ENCODE peak calls at places on chromosomes 7 and 10, in five cellular contexts. One of them, this sample, is unnamed.

GRCh38 chr7:19051767-19052375 is 65.6 kb downstream of the TWIST1 start:
- DNase-seq in astrocyte: no peak
- DNase-seq in PC-3: peak
- DNase-seq in GM23338: peak
- DNase-seq in hepatocyte: peak
- DNase-seq in this sample: peak

GRCh38 chr7:12647364-12648219 is 39.8 kb upstream of the ARL4A start:
- DNase-seq in astrocyte: peak
- DNase-seq in GM23338: no peak
- DNase-seq in PC-3: peak
- DNase-seq in hepatocyte: peak
- DNase-seq in this sample: no peak

GRCh38 chr10:84214612-84215235 is 10.6 kb downstream of the LRIT2 start:
- DNase-seq in astrocyte: no peak
- DNase-seq in PC-3: peak
- DNase-seq in GM23338: peak
- DNase-seq in hepatocyte: no peak
- DNase-seq in this sample: peak

GRCh38 chr7:28998110-28998509 is 40.0 kb upstream of the TRIL start:
- DNase-seq in PC-3: no peak
- DNase-seq in GM23338: no peak
- DNase-seq in astrocyte: no peak
- DNase-seq in hepatocyte: no peak
- DNase-seq in this sample: peak

GRCh38 chr10:59847326-59847725 is 59.0 kb downstream of the CCDC6 start:
- DNase-seq in astrocyte: no peak
- DNase-seq in hepatocyte: no peak
- DNase-seq in GM23338: peak
- DNase-seq in PC-3: no peak
- DNase-seq in this sample: peak

GRCh38 chr10:79184141-79184625 is 115.4 kb downstream of the ZMIZ1 start:
- DNase-seq in PC-3: peak
- DNase-seq in hepatocyte: peak
- DNase-seq in astrocyte: peak
- DNase-seq in GM23338: no peak
- DNase-seq in this sample: no peak

GRCh38 chr10:35259769-35260397 is 76.4 kb upstream of the CCNY start:
- DNase-seq in hepatocyte: peak
- DNase-seq in GM23338: no peak
- DNase-seq in PC-3: peak
- DNase-seq in astrocyte: peak
- DNase-seq in this sample: no peak

GRCh38 chr10:120272350-120272749 is 184.7 kb upstream of the PLPP4 start:
- DNase-seq in PC-3: no peak
- DNase-seq in hepatocyte: no peak
- DNase-seq in astrocyte: no peak
- DNase-seq in GM23338: no peak
- DNase-seq in this sample: no peak

GRCh38 chr7:26078437-26079362 is 73.3 kb upstream of the NFE2L3 start:
- DNase-seq in GM23338: peak
- DNase-seq in hepatocyte: peak
- DNase-seq in PC-3: peak
- DNase-seq in astrocyte: peak
- DNase-seq in this sample: peak

GRCh38 chr7:120695848-120696247 is 162.1 kb downstream of the TSPAN12 start:
- DNase-seq in GM23338: no peak
- DNase-seq in hepatocyte: no peak
- DNase-seq in astrocyte: no peak
- DNase-seq in PC-3: no peak
- DNase-seq in this sample: no peak

GRCh38 chr7:36295090-36295489 is 94.6 kb upstream of the ANLN start:
- DNase-seq in hepatocyte: no peak
- DNase-seq in GM23338: no peak
- DNase-seq in astrocyte: no peak
- DNase-seq in PC-3: no peak
- DNase-seq in this sample: no peak

GRCh38 chr10:78185693-78186055 is 152.0 kb downstream of the RPS24 start:
- DNase-seq in hepatocyte: no peak
- DNase-seq in GM23338: no peak
- DNase-seq in PC-3: no peak
- DNase-seq in astrocyte: no peak
- DNase-seq in this sample: no peak

GRCh38 chr10:101110856-101111523 is 20.1 kb upstream of the TLX1 start:
- DNase-seq in hepatocyte: no peak
- DNase-seq in astrocyte: no peak
- DNase-seq in PC-3: peak
- DNase-seq in GM23338: no peak
- DNase-seq in this sample: no peak

GRCh38 chr7:119522263-119522662 is 750.7 kb upstream of the KCND2 start:
- DNase-seq in hepatocyte: no peak
- DNase-seq in PC-3: no peak
- DNase-seq in astrocyte: no peak
- DNase-seq in GM23338: no peak
- DNase-seq in this sample: no peak

DNA sequence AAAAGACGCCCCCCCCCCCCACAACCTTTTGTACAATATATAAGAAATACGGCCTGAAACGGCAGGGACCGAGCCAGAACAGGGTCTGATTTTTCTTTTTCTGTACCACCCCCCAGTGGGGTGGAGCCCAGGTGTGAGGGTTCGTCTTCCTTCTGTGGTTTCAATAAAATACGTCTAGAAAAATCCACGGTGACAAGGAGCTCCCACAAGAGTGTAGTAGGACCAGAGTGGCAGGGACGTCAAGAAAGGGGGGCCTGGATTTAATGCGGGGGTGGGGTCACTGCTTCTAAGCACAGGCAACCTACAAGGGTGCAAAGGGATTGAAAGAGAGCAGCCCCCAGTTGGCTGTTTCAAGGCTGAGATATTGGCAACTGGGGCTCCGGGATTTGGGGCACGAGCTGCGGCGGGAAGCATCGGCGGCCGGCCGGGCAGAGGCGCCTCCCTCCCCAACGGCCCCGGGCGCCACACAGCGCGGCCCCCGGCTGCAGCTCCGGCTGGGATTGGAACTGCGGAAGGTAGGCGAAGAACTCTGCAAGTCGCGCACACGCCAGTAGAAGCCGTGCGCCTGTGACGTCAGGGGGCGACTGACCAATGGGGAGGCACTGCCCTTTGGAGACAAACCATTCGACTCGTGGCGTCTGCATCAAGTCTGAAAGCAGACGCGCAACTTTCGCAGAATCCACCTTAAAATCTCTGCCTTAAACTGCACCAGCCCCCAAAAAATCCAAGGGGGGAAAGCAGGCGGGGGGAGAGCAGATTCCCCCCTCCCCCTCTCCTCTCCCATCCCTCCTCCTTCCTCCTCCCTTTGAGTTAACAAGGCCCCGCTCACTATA is at the start of gene DLX6:
- DNase-seq in hepatocyte: peak
- DNase-seq in GM23338: peak
- DNase-seq in PC-3: no peak
- DNase-seq in astrocyte: no peak
- DNase-seq in this sample: peak
- H3K4me3 ChIP-seq in hepatocyte: peak
- H3K4me3 ChIP-seq in GM23338: peak
- H3K4me3 ChIP-seq in PC-3: no peak
- H3K4me3 ChIP-seq in astrocyte: no peak
- H3K4me3 ChIP-seq in this sample: peak

DNA sequence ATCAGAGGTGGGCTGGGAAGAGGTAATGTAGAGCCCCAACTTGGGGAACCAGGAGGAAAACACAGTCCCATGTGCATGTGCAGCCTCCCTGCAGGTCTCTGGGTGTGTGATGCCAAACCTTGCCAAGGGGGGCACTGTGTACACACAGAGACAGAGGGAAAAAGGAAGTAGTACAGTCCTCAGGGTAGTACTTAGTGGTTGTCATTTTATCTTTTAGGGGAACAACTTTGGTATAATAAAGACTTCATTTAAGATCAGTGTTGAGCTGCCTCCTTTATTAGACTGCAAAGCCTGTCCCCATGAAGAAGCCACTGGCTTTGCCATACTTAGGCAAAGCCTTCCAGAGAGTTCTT is 151.8 kb downstream of the CDH23 start:
- DNase-seq in PC-3: peak
- DNase-seq in astrocyte: no peak
- DNase-seq in hepatocyte: peak
- DNase-seq in GM23338: no peak
- DNase-seq in this sample: peak
- H2AFZ ChIP-seq in PC-3: no peak
- H2AFZ ChIP-seq in astrocyte: peak
- H2AFZ ChIP-seq in hepatocyte: no peak
- H2AFZ ChIP-seq in GM23338: no peak
- H2AFZ ChIP-seq in this sample: peak

GRCh38 chr10:70820976-70821750 is 5.4 kb downstream of the SGPL1 start:
- DNase-seq in hepatocyte: no peak
- DNase-seq in GM23338: no peak
- DNase-seq in PC-3: peak
- DNase-seq in astrocyte: no peak
- DNase-seq in this sample: peak
- TF ChIP-seq CTCF in hepatocyte: no peak
- TF ChIP-seq CTCF in GM23338: peak
- TF ChIP-seq CTCF in PC-3: peak
- TF ChIP-seq CTCF in astrocyte: no peak
- TF ChIP-seq CTCF in this sample: peak

GRCh38 chr10:122220736-122221135 is 50.4 kb upstream of the BTBD16 start:
- DNase-seq in hepatocyte: no peak
- DNase-seq in GM23338: no peak
- DNase-seq in PC-3: no peak
- DNase-seq in astrocyte: no peak
- DNase-seq in this sample: no peak

GRCh38 chr10:122219340-122219739 is 51.8 kb upstream of the BTBD16 start:
- DNase-seq in astrocyte: no peak
- DNase-seq in PC-3: no peak
- DNase-seq in GM23338: no peak
- DNase-seq in hepatocyte: no peak
- DNase-seq in this sample: no peak

GRCh38 chr10:122213766-122214165 is 57.3 kb upstream of the BTBD16 start:
- DNase-seq in hepatocyte: no peak
- DNase-seq in astrocyte: no peak
- DNase-seq in GM23338: no peak
- DNase-seq in PC-3: no peak
- DNase-seq in this sample: peak

GRCh38 chr10:122210481-122211265 is 60.4 kb upstream of the BTBD16 start:
- DNase-seq in hepatocyte: no peak
- DNase-seq in PC-3: no peak
- DNase-seq in GM23338: no peak
- DNase-seq in astrocyte: no peak
- DNase-seq in this sample: no peak

DNA sequence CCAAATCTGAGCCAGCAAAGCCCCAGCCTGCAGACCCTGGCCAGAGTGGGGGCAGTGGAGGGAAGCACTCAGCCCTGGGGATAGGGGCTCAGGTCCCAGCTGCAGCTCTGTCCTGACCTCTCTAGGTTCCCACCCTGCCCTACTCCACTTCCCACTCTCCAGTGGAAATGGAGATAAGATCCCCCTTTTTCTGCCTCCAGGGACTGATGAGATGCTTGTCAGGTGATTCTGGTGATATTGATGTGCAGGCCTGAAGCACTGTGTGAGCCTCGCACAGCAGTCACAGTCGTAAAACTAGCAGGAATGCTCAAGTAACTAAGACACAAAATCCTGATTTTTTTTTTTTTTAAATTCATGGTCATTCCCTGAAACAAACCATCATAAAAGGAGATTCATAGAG is 55.0 kb upstream of the BTBD16 start:
- DNase-seq in hepatocyte: no peak
- DNase-seq in PC-3: no peak
- DNase-seq in GM23338: no peak
- DNase-seq in astrocyte: no peak
- DNase-seq in this sample: no peak
- H3K4me3 ChIP-seq in hepatocyte: no peak
- H3K4me3 ChIP-seq in PC-3: no peak
- H3K4me3 ChIP-seq in GM23338: no peak
- H3K4me3 ChIP-seq in astrocyte: no peak
- H3K4me3 ChIP-seq in this sample: no peak

DNA sequence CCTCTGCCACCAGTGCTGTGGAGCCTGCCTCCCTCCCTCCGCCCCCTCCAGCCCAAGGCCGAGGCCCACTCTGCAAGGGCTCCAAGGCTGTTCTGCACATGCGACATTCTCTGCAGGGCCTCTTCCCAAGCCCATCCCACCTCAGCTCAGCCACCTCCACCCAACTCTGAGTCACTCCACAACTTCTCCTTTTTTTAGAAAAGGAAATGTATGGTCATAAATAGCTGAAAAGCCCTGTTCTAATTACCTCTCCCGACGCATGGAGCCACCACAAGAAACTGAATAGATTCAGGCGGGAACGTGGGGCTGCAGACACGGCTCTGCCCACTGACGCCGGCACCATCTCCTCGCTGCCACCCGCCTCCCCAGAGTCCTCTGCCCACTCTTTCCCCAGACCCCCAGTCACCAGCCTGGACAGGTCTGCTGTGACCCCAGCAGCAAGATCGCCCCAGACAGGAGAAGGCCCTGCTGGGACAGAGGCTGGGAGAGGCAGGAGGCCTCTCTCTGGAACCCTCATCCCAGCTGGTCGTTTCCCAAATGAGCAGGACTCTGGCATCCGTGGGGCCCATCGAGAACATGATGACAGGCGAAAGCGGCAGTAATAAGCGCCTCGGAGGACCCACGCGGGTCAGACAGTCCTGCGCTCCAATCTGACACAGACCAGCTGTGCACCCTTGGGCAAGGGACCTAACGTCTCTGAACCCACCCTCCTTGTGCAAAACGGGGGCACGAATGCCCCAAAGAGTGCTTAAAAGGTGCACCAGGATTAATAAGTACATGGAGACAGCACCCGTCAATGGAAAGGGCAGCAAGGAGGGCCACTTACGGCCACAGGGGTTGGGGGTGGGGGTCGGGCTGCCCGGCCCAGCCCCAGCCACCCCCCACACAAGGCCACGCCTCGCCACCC is 213.7 kb downstream of the MAD1L1 start:
- DNase-seq in PC-3: peak
- DNase-seq in hepatocyte: peak
- DNase-seq in astrocyte: peak
- DNase-seq in GM23338: no peak
- DNase-seq in this sample: no peak
- H2AFZ ChIP-seq in PC-3: no peak
- H2AFZ ChIP-seq in hepatocyte: no peak
- H2AFZ ChIP-seq in astrocyte: no peak
- H2AFZ ChIP-seq in GM23338: no peak
- H2AFZ ChIP-seq in this sample: no peak

This sample was measured in neural progenitor cell.